ENCODE peak calls at places on chromosomes 12 and 14, in four cellular contexts. T is coronary artery, S is left ventricle myocardium inferior, P is T47D. A is an unnamed sample.

GRCh38 chr12:49502590-49502989 is 36.2 kb upstream of the KCNH3 start:
- DNase-seq in T (no peak), S (no peak), P (no peak), A (no peak)

GRCh38 chr14:94051115-94051514 is 25.0 kb downstream of the OTUB2 start:
- DNase-seq in T (peak; percentile 73), S (peak; percentile 46), P (peak; percentile 59), A (no peak)

GRCh38 chr14:90274019-90274418 is 17.7 kb downstream of the PSMC1 start:
- DNase-seq in T (no peak), S (no peak), P (no peak), A (no peak)

GRCh38 chr12:21526053-21526452 is at the start of gene SPX:
- DNase-seq in T (no peak), S (no peak), P (peak; percentile 24), A (no peak)

GRCh38 chr12:92108651-92109050 is 37.0 kb downstream of the BTG1 start:
- DNase-seq in T (no peak), S (no peak), P (peak; percentile 35), A (no peak)

GRCh38 chr12:108459106-108459505 is 56.0 kb upstream of the FICD start:
- DNase-seq in T (no peak), S (no peak), P (peak; percentile 29), A (no peak)

GRCh38 chr14:44316647-44317432 is 190.2 kb downstream of the FSCB start:
- DNase-seq in T (no peak), S (no peak), P (peak; percentile 77), A (no peak)

GRCh38 chr14:102930753-102931579 is 8.5 kb downstream of the AMN start:
- DNase-seq in T (peak; percentile 72), S (no peak), P (no peak), A (no peak)

GRCh38 chr12:107468182-107468581 is 217.4 kb upstream of the PWP1 start:
- DNase-seq in T (no peak), S (no peak), P (no peak), A (no peak)

GRCh38 chr12:124053855-124054254 is 80.8 kb downstream of the ZNF664 start:
- DNase-seq in T (no peak), S (peak; percentile 41), P (peak; percentile 63), A (no peak)

GRCh38 chr12:74111688-74112360 is 425.8 kb upstream of the ATXN7L3B start:
- DNase-seq in T (no peak), S (no peak), P (peak; percentile 79), A (no peak)

GRCh38 chr12:45518516-45519235 is 210.8 kb upstream of the ARID2 start:
- DNase-seq in T (no peak), S (no peak), P (no peak), A (peak; percentile 65)

GRCh38 chr12:131428086-131428685 is 282.7 kb upstream of the SFSWAP start:
- DNase-seq in T (peak; percentile 35), S (no peak), P (no peak), A (no peak)

GRCh38 chr14:68232643-68233055 is 413.1 kb downstream of the RAD51B start:
- DNase-seq in T (no peak), S (no peak), P (no peak), A (no peak)

GRCh38 chr12:32273712-32274111 is 125.6 kb upstream of the FGD4 start:
- DNase-seq in T (no peak), S (peak; percentile 16), P (no peak), A (no peak)

GRCh38 chr12:55642275-55643068 is 5.8 kb downstream of the OR10P1 start:
- DNase-seq in T (no peak), S (no peak), P (no peak), A (no peak)

GRCh38 chr14:77120771-77121743 is 20.5 kb downstream of the ZDHHC22 start:
- DNase-seq in T (peak; percentile 36), S (no peak), P (no peak), A (peak; percentile 60)

GRCh38 chr12:93526786-93527428 is 45.6 kb upstream of the SOCS2 start:
- DNase-seq in T (no peak), S (no peak), P (peak; percentile 43), A (no peak)

GRCh38 chr12:107917912-107918800 is 143.7 kb downstream of the ASCL4 start:
- DNase-seq in T (no peak), S (no peak), P (peak; percentile 84), A (no peak)

GRCh38 chr14:20624495-20625070 is 16.9 kb downstream of the OR6S1 start:
- DNase-seq in T (no peak), S (peak; percentile 46), P (no peak), A (peak; percentile 40)

GRCh38 chr14:71338153-71338552 is 430.9 kb downstream of the PCNX1 start:
- DNase-seq in T (no peak), S (no peak), P (no peak), A (no peak)

GRCh38 chr12:132513070-132513398 is 23.1 kb downstream of the FBRSL1 start:
- DNase-seq in T (no peak), S (no peak), P (no peak), A (no peak)

GRCh38 chr14:21941885-21942284 is 268.3 kb upstream of the OR4E1 start:
- DNase-seq in T (no peak), S (no peak), P (no peak), A (no peak)

GRCh38 chr14:70555890-70556289 is 21.1 kb upstream of the ADAM20 start:
- DNase-seq in T (no peak), S (peak; percentile 18), P (no peak), A (no peak)

GRCh38 chr14:100900837-100901390 is 2.6 kb downstream of the RTL1 start:
- DNase-seq in T (no peak), S (no peak), P (peak; percentile 48), A (no peak)

GRCh38 chr14:33808187-33808586 is 142.7 kb downstream of the EGLN3 start:
- DNase-seq in T (no peak), S (no peak), P (no peak), A (no peak)

GRCh38 chr14:33917664-33918063 is 33.2 kb downstream of the EGLN3 start:
- DNase-seq in T (no peak), S (no peak), P (no peak), A (no peak)

GRCh38 chr12:121992059-121992879 is 29.4 kb upstream of the BCL7A start:
- DNase-seq in T (no peak), S (no peak), P (no peak), A (peak; percentile 13)

GRCh38 chr12:96063046-96063445 is 27.7 kb upstream of the LTA4H start:
- DNase-seq in T (no peak), S (no peak), P (peak; percentile 49), A (peak; percentile 26)

GRCh38 chr12:13103391-13104033 is at the start of gene GSG1:
- DNase-seq in T (no peak), S (no peak), P (no peak), A (no peak)

GRCh38 chr12:113413488-113413939 is 8.7 kb upstream of the SDSL start:
- DNase-seq in T (no peak), S (no peak), P (no peak), A (no peak)

GRCh38 chr12:112988224-112988623 is 9.9 kb downstream of the OAS2 start:
- DNase-seq in T (no peak), S (no peak), P (no peak), A (peak; percentile 5)

GRCh38 chr12:130920711-130921381 is 32.9 kb upstream of the ADGRD1 start:
- DNase-seq in T (peak; percentile 85), S (peak; percentile 72), P (no peak), A (no peak)

GRCh38 chr14:21748869-21749303 is 75.3 kb upstream of the OR4E1 start:
- DNase-seq in T (no peak), S (peak; percentile 18), P (peak; percentile 64), A (peak; percentile 54)

GRCh38 chr12:50918584-50919316 is 33.6 kb upstream of the HIGD1C start:
- DNase-seq in T (no peak), S (no peak), P (no peak), A (no peak)

GRCh38 chr12:95396849-95397498 is 77.0 kb upstream of the METAP2 start:
- DNase-seq in T (no peak), S (no peak), P (no peak), A (no peak)

GRCh38 chr14:34582117-34582680 is 42.7 kb upstream of the EAPP start:
- DNase-seq in T (no peak), S (no peak), P (no peak), A (no peak)

A was measured in CD4-positive, alpha-beta memory T cell.